ENCODE peak calls at places on chromosomes 11 and 22, in six cellular contexts. F is HCT116, Q is neural progenitor cell, P is SK-N-SH, E is PC-3, L is GM23248. O is an unnamed sample.

GRCh38 chr22:41003976-41004375 is 52.8 kb downstream of the RBX1 start:
- DNase-seq in F (no peak), Q (no peak), P (no peak), E (no peak), L (no peak), O (no peak)

GRCh38 chr11:62122076-62122475 is 1.7 kb upstream of the INCENP start:
- DNase-seq in F (peak; percentile 21), Q (peak; percentile 59), P (peak; percentile 28), E (peak; percentile 39), L (peak; percentile 12), O (peak; percentile 38)

GRCh38 chr22:30626413-30626812 is 9.2 kb upstream of the SLC35E4 start:
- DNase-seq in F (no peak), Q (no peak), P (no peak), E (no peak), L (no peak), O (no peak)

GRCh38 chr11:64849600-64850356 is 5.3 kb upstream of the CDC42BPG start:
- DNase-seq in F (no peak), Q (no peak), P (no peak), E (no peak), L (peak; percentile 43), O (no peak)

GRCh38 chr11:108340958-108341357 is 118.1 kb downstream of the ATM start:
- DNase-seq in F (peak; percentile 55), Q (no peak), P (no peak), E (peak; percentile 95), L (no peak), O (no peak)

GRCh38 chr11:57224537-57224936 is 12.5 kb downstream of the APLNR start:
- DNase-seq in F (no peak), Q (no peak), P (no peak), E (peak; percentile 56), L (peak; percentile 58), O (no peak)

GRCh38 chr11:118289411-118289810 is 15.1 kb upstream of the CD3E start:
- DNase-seq in F (no peak), Q (no peak), P (no peak), E (no peak), L (no peak), O (no peak)

GRCh38 chr11:132453411-132453810 is 1078.9 kb downstream of the OPCML start:
- DNase-seq in F (no peak), Q (no peak), P (no peak), E (no peak), L (peak; percentile 69), O (no peak)

GRCh38 chr11:113818426-113818825 is 38.8 kb downstream of the CLDN25 start:
- DNase-seq in F (no peak), Q (no peak), P (no peak), E (peak; percentile 48), L (no peak), O (no peak)

GRCh38 chr11:112748713-112749481 is 212.3 kb upstream of the NCAM1 start:
- DNase-seq in F (no peak), Q (no peak), P (peak; percentile 57), E (no peak), L (no peak), O (no peak)

GRCh38 chr22:27667121-27667843 is 134.3 kb downstream of the MN1 start:
- DNase-seq in F (no peak), Q (peak; percentile 32), P (no peak), E (no peak), L (no peak), O (no peak)

GRCh38 chr11:88555829-88556202 is 218.3 kb upstream of the CTSC start:
- DNase-seq in F (no peak), Q (no peak), P (no peak), E (peak; percentile 82), L (peak; percentile 76), O (no peak)

GRCh38 chr11:110737591-110737990 is 25.4 kb upstream of the ARHGAP20 start:
- DNase-seq in F (no peak), Q (no peak), P (no peak), E (no peak), L (no peak), O (no peak)

GRCh38 chr11:82864268-82864667 is 36.0 kb downstream of the PRCP start:
- DNase-seq in F (peak; percentile 32), Q (peak; percentile 67), P (peak; percentile 54), E (peak; percentile 82), L (peak; percentile 68), O (peak; percentile 50)

GRCh38 chr22:46328066-46328465 is 7.4 kb upstream of the TRMU start:
- DNase-seq in F (no peak), Q (no peak), P (no peak), E (no peak), L (no peak), O (no peak)

GRCh38 chr11:112289588-112290461 is 29.2 kb upstream of the PLET1 start:
- DNase-seq in F (no peak), Q (peak; percentile 88), P (peak; percentile 97), E (peak; percentile 77), L (peak; percentile 90), O (peak; percentile 64)

GRCh38 chr11:99320769-99321290 is 300.1 kb downstream of the CNTN5 start:
- DNase-seq in F (no peak), Q (no peak), P (no peak), E (peak; percentile 25), L (peak; percentile 25), O (no peak)

GRCh38 chr11:62778441-62778840 is 7.2 kb downstream of the TAF6L start:
- DNase-seq in F (no peak), Q (no peak), P (no peak), E (no peak), L (no peak), O (no peak)

GRCh38 chr11:120566176-120566575 is 54.6 kb downstream of the GRIK4 start:
- DNase-seq in F (peak; percentile 65), Q (no peak), P (no peak), E (peak; percentile 59), L (peak; percentile 26), O (no peak)

GRCh38 chr22:41598891-41599635 is 9.4 kb upstream of the PMM1 start:
- DNase-seq in F (no peak), Q (no peak), P (no peak), E (no peak), L (no peak), O (no peak)

DNA sequence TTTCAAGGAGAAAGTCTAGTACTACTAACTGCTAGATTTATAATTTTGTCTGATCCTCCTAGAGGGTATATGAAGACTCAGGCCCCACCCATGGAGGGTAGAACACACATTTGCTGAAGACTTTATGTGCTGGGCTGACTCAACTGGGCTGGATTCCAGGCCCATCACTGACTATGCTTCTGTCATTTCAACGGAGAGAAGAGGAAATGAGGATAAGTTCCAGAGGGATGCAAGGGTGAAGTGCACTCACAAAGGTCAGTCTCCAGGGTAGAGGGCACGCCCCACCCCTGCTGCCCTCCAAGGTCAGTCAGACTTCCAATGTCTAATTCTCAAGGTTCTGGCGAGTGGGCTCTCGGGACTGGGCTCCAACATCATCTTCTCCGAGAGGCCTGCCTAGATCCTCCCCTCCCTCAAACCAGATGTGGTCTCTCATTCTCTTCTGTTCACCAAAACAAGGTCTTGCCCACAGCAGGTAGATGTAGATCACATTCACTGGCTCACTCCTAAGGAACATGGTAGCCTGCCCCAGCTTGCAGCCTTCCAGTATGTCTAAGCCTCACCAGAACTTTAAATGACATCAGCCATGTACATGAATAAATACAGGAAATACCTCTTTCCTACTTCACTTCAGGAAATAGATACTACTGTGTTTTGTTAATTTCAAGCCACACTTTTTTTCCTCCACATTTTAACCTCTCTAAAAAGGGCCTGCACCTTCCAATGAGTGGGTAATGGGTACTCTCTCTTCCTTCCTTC is 7.3 kb upstream of the C11orf86 start:
- DNase-seq in F (no peak), Q (no peak), P (no peak), E (peak; percentile 94), L (peak; percentile 93), O (no peak)
- H3K27ac ChIP-seq in F (no peak overlapping the region), Q (no peak overlapping the region), P (no peak overlapping the region), E (peak overlapping the region; percentile 82), L (peak overlapping the region; percentile 68), O (no peak overlapping the region)

DNA sequence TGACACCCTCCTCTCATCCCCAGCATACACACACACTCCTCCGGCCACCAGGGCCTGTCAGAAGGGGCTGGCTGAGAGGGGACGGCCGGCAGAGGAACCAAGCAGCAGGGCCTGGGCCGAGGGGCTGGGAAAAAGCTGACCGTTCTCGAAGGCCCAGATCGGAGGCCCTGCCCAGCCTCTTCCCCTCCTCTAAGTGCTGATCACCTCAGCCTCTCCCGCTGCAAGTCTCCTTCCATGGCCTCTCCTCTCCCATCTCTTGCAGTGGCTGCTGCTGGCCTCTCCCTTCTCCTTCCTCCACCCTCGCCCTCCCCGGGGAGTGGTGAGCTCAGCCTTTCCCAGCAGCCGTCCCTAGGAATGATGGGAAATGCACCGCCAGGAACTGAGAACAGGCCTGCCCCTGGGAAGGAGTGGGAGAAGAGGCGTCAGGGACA is 39.6 kb downstream of the ARRB1 start:
- DNase-seq in F (no peak), Q (no peak), P (peak; percentile 54), E (no peak), L (peak; percentile 68), O (no peak)
- TF ChIP-seq EZH2phosphoT487 in F (no peak), Q (no peak), P (no peak), E (no peak), L (no peak), O (no peak)

GRCh38 chr22:17269607-17270261 is 50.5 kb upstream of the ADA2 start:
- DNase-seq in F (no peak), Q (no peak), P (no peak), E (no peak), L (no peak), O (no peak)
- H3K27ac ChIP-seq in F (no peak overlapping the region), Q (no peak overlapping the region), P (no peak overlapping the region), E (no peak overlapping the region), L (no peak overlapping the region), O (no peak overlapping the region)

GRCh38 chr22:22818202-22818538 is 69.4 kb upstream of the IGLL5 start:
- DNase-seq in F (no peak), Q (no peak), P (no peak), E (no peak), L (no peak), O (no peak)
- TF ChIP-seq EZH2phosphoT487 in F (no peak), Q (no peak), P (no peak), E (no peak), L (no peak), O (no peak)

GRCh38 chr22:50310209-50310722 is 2.8 kb upstream of the PLXNB2 start:
- DNase-seq in F (no peak), Q (peak; percentile 77), P (no peak), E (no peak), L (no peak), O (no peak)
- H3K27ac ChIP-seq in F (no peak overlapping the region), Q (no peak overlapping the region), P (no peak overlapping the region), E (no peak overlapping the region), L (no peak overlapping the region), O (no peak overlapping the region)